ENCODE peak calls at places on chromosome 9, in six cellular contexts. One of them, this sample, is unnamed.

GRCh38 chr9:91395553-91396470 is 27.8 kb downstream of the NFIL3 start:
- DNase-seq in body of pancreas: no peak
- DNase-seq in BJ: peak
- DNase-seq in mammary epithelial cell: peak
- DNase-seq in tibial nerve: no peak
- DNase-seq in fibroblast of pulmonary artery: peak
- DNase-seq in this sample: peak

GRCh38 chr9:88953401-88954029 is 37.8 kb upstream of the S1PR3 start:
- DNase-seq in body of pancreas: no peak
- DNase-seq in tibial nerve: no peak
- DNase-seq in BJ: no peak
- DNase-seq in mammary epithelial cell: peak
- DNase-seq in fibroblast of pulmonary artery: peak
- DNase-seq in this sample: no peak

GRCh38 chr9:78954286-78954685 is 617.5 kb upstream of the TLE4 start:
- DNase-seq in body of pancreas: no peak
- DNase-seq in tibial nerve: no peak
- DNase-seq in BJ: no peak
- DNase-seq in mammary epithelial cell: no peak
- DNase-seq in fibroblast of pulmonary artery: no peak
- DNase-seq in this sample: no peak

GRCh38 chr9:127541865-127542264 is 70.2 kb upstream of the STXBP1 start:
- DNase-seq in mammary epithelial cell: no peak
- DNase-seq in fibroblast of pulmonary artery: peak
- DNase-seq in BJ: no peak
- DNase-seq in tibial nerve: peak
- DNase-seq in body of pancreas: peak
- DNase-seq in this sample: no peak

GRCh38 chr9:108801949-108802348 is 53.8 kb downstream of the ACTL7B start:
- DNase-seq in mammary epithelial cell: no peak
- DNase-seq in tibial nerve: no peak
- DNase-seq in body of pancreas: no peak
- DNase-seq in BJ: no peak
- DNase-seq in fibroblast of pulmonary artery: no peak
- DNase-seq in this sample: no peak

GRCh38 chr9:20382460-20383071 is 239.7 kb downstream of the MLLT3 start:
- DNase-seq in BJ: peak
- DNase-seq in tibial nerve: no peak
- DNase-seq in mammary epithelial cell: no peak
- DNase-seq in fibroblast of pulmonary artery: peak
- DNase-seq in body of pancreas: no peak
- DNase-seq in this sample: peak

GRCh38 chr9:447230-448025 is 232.8 kb downstream of the DOCK8 start:
- DNase-seq in fibroblast of pulmonary artery: no peak
- DNase-seq in body of pancreas: no peak
- DNase-seq in tibial nerve: no peak
- DNase-seq in mammary epithelial cell: peak
- DNase-seq in BJ: peak
- DNase-seq in this sample: peak

GRCh38 chr9:99680191-99680590 is 141.5 kb upstream of the NR4A3 start:
- DNase-seq in BJ: peak
- DNase-seq in mammary epithelial cell: peak
- DNase-seq in body of pancreas: no peak
- DNase-seq in tibial nerve: no peak
- DNase-seq in fibroblast of pulmonary artery: no peak
- DNase-seq in this sample: no peak

GRCh38 chr9:69198526-69199250 is 24.6 kb downstream of the TJP2 start:
- DNase-seq in BJ: no peak
- DNase-seq in mammary epithelial cell: no peak
- DNase-seq in fibroblast of pulmonary artery: no peak
- DNase-seq in body of pancreas: no peak
- DNase-seq in tibial nerve: no peak
- DNase-seq in this sample: no peak

GRCh38 chr9:88971131-88971960 is 19.9 kb upstream of the S1PR3 start:
- DNase-seq in BJ: no peak
- DNase-seq in tibial nerve: no peak
- DNase-seq in fibroblast of pulmonary artery: no peak
- DNase-seq in mammary epithelial cell: no peak
- DNase-seq in body of pancreas: no peak
- DNase-seq in this sample: no peak

GRCh38 chr9:93826209-93826608 is 128.9 kb downstream of the BARX1 start:
- DNase-seq in mammary epithelial cell: no peak
- DNase-seq in BJ: no peak
- DNase-seq in body of pancreas: peak
- DNase-seq in tibial nerve: no peak
- DNase-seq in fibroblast of pulmonary artery: no peak
- DNase-seq in this sample: peak

GRCh38 chr9:87878930-87879603 is 3.6 kb upstream of the SPATA31E1 start:
- DNase-seq in mammary epithelial cell: peak
- DNase-seq in body of pancreas: no peak
- DNase-seq in tibial nerve: no peak
- DNase-seq in BJ: no peak
- DNase-seq in fibroblast of pulmonary artery: peak
- DNase-seq in this sample: no peak

GRCh38 chr9:23537192-23538059 is 288.6 kb downstream of the ELAVL2 start:
- DNase-seq in tibial nerve: no peak
- DNase-seq in BJ: no peak
- DNase-seq in fibroblast of pulmonary artery: no peak
- DNase-seq in body of pancreas: no peak
- DNase-seq in mammary epithelial cell: no peak
- DNase-seq in this sample: no peak

GRCh38 chr9:121021294-121021693 is 28.8 kb downstream of the C5 start:
- DNase-seq in fibroblast of pulmonary artery: no peak
- DNase-seq in tibial nerve: peak
- DNase-seq in BJ: no peak
- DNase-seq in mammary epithelial cell: no peak
- DNase-seq in body of pancreas: no peak
- DNase-seq in this sample: no peak

GRCh38 chr9:123724211-123724831 is 205.6 kb downstream of the DENND1A start:
- DNase-seq in mammary epithelial cell: peak
- DNase-seq in tibial nerve: no peak
- DNase-seq in BJ: no peak
- DNase-seq in body of pancreas: no peak
- DNase-seq in fibroblast of pulmonary artery: peak
- DNase-seq in this sample: peak

GRCh38 chr9:112764344-112764743 is 13.8 kb downstream of the SNX30 start:
- DNase-seq in body of pancreas: peak
- DNase-seq in fibroblast of pulmonary artery: peak
- DNase-seq in BJ: no peak
- DNase-seq in mammary epithelial cell: peak
- DNase-seq in tibial nerve: no peak
- DNase-seq in this sample: no peak

GRCh38 chr9:100070071-100070470 is 28.7 kb downstream of the ERP44 start:
- DNase-seq in BJ: no peak
- DNase-seq in tibial nerve: no peak
- DNase-seq in fibroblast of pulmonary artery: no peak
- DNase-seq in body of pancreas: no peak
- DNase-seq in mammary epithelial cell: peak
- DNase-seq in this sample: no peak

GRCh38 chr9:92726971-92727715 is 37.5 kb downstream of the BICD2 start:
- DNase-seq in BJ: no peak
- DNase-seq in mammary epithelial cell: no peak
- DNase-seq in tibial nerve: no peak
- DNase-seq in body of pancreas: no peak
- DNase-seq in fibroblast of pulmonary artery: peak
- DNase-seq in this sample: no peak

GRCh38 chr9:77020438-77021264 is 1.2 kb downstream of the FOXB2 start:
- DNase-seq in body of pancreas: peak
- DNase-seq in fibroblast of pulmonary artery: no peak
- DNase-seq in tibial nerve: no peak
- DNase-seq in mammary epithelial cell: no peak
- DNase-seq in BJ: no peak
- DNase-seq in this sample: no peak

GRCh38 chr9:110125207-110125751 is 82.7 kb downstream of the C9orf152 start:
- DNase-seq in tibial nerve: peak
- DNase-seq in BJ: peak
- DNase-seq in mammary epithelial cell: peak
- DNase-seq in fibroblast of pulmonary artery: peak
- DNase-seq in body of pancreas: peak
- DNase-seq in this sample: no peak

GRCh38 chr9:93830606-93831005 is 124.5 kb downstream of the BARX1 start:
- DNase-seq in tibial nerve: no peak
- DNase-seq in body of pancreas: no peak
- DNase-seq in fibroblast of pulmonary artery: no peak
- DNase-seq in mammary epithelial cell: no peak
- DNase-seq in BJ: no peak
- DNase-seq in this sample: no peak

GRCh38 chr9:122065923-122066629 is 27.0 kb downstream of the TTLL11 start:
- DNase-seq in fibroblast of pulmonary artery: peak
- DNase-seq in BJ: no peak
- DNase-seq in tibial nerve: no peak
- DNase-seq in body of pancreas: no peak
- DNase-seq in mammary epithelial cell: no peak
- DNase-seq in this sample: no peak

GRCh38 chr9:2676466-2676865 is 40.8 kb upstream of the KCNV2 start:
- DNase-seq in mammary epithelial cell: no peak
- DNase-seq in tibial nerve: no peak
- DNase-seq in body of pancreas: peak
- DNase-seq in BJ: no peak
- DNase-seq in fibroblast of pulmonary artery: no peak
- DNase-seq in this sample: no peak

GRCh38 chr9:83623634-83623991 is 670 bp downstream of the IDNK start:
- DNase-seq in body of pancreas: no peak
- DNase-seq in mammary epithelial cell: no peak
- DNase-seq in tibial nerve: no peak
- DNase-seq in BJ: no peak
- DNase-seq in fibroblast of pulmonary artery: no peak
- DNase-seq in this sample: peak

GRCh38 chr9:113963017-113963620 is 87.0 kb downstream of the ZNF618 start:
- DNase-seq in fibroblast of pulmonary artery: peak
- DNase-seq in BJ: no peak
- DNase-seq in mammary epithelial cell: peak
- DNase-seq in tibial nerve: peak
- DNase-seq in body of pancreas: peak
- DNase-seq in this sample: peak

GRCh38 chr9:84229186-84229585 is 111.4 kb downstream of the SLC28A3 start:
- DNase-seq in body of pancreas: no peak
- DNase-seq in tibial nerve: no peak
- DNase-seq in mammary epithelial cell: no peak
- DNase-seq in fibroblast of pulmonary artery: no peak
- DNase-seq in BJ: no peak
- DNase-seq in this sample: no peak

GRCh38 chr9:706606-707451 is 134.7 kb upstream of the DMRT1 start:
- DNase-seq in fibroblast of pulmonary artery: peak
- DNase-seq in tibial nerve: peak
- DNase-seq in BJ: no peak
- DNase-seq in body of pancreas: peak
- DNase-seq in mammary epithelial cell: peak
- DNase-seq in this sample: no peak

DNA sequence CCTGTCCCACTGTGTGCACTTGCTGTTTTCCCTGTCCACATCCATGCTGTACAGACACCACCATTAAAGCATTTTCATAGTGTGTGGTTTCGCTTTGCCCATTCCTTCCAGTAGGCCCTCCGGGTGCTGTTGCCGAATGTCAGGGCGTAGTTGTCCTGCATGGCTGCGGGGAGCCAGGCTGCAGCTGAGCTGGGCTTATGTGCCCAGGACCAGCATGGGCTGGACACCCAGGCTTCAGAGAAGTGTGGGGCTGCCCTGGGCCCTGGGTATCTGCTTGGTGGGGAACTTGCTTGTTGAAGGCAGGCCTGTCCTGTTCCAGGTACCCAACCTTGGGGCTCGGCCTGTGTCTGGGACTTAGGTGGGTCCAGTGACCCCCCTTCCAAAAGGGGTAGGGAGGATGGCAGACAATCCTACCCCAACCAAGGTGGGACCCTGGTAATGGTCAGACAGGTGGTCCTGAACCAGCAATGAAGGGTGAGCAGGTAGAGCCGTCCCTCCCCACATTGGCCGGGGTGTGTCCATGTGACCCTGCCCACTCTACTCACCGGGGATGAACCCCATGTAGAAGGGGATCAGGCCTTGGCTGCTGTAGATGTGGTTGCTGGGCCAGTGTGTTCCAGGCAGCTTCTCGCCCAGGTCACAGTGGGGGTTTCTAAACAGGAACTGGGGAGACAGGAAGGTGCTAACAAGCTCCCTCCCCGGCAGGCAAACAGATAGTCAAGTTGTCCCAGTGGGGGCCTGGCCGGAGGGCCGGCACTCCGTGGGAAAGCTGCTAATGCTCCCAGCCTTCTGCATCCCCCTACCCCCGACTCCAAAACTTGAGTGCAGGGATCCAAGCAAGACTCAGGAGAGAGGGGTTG is 2.8 kb downstream of the TUBB4B start:
- DNase-seq in tibial nerve: no peak
- DNase-seq in BJ: no peak
- DNase-seq in mammary epithelial cell: no peak
- DNase-seq in fibroblast of pulmonary artery: no peak
- DNase-seq in body of pancreas: peak
- DNase-seq in this sample: no peak
- H3K4me3 ChIP-seq in tibial nerve: no peak
- H3K4me3 ChIP-seq in BJ: no peak
- H3K4me3 ChIP-seq in mammary epithelial cell: no peak
- H3K4me3 ChIP-seq in fibroblast of pulmonary artery: no peak
- H3K4me3 ChIP-seq in body of pancreas: no peak
- H3K4me3 ChIP-seq in this sample: no peak

GRCh38 chr9:106648799-106649198 is 214.2 kb upstream of the ZNF462 start:
- DNase-seq in body of pancreas: no peak
- DNase-seq in tibial nerve: no peak
- DNase-seq in fibroblast of pulmonary artery: peak
- DNase-seq in BJ: no peak
- DNase-seq in mammary epithelial cell: peak
- DNase-seq in this sample: no peak
- TF ChIP-seq CTCF in body of pancreas: peak
- TF ChIP-seq CTCF in tibial nerve: no peak
- TF ChIP-seq CTCF in fibroblast of pulmonary artery: peak
- TF ChIP-seq CTCF in BJ: peak
- TF ChIP-seq CTCF in mammary epithelial cell: peak
- TF ChIP-seq CTCF in this sample: no peak

GRCh38 chr9:95008151-95008771 is 281.8 kb downstream of the AOPEP start:
- DNase-seq in mammary epithelial cell: peak
- DNase-seq in body of pancreas: peak
- DNase-seq in fibroblast of pulmonary artery: no peak
- DNase-seq in BJ: no peak
- DNase-seq in tibial nerve: no peak
- DNase-seq in this sample: no peak
- H3K4me3 ChIP-seq in mammary epithelial cell: peak
- H3K4me3 ChIP-seq in body of pancreas: no peak
- H3K4me3 ChIP-seq in fibroblast of pulmonary artery: no peak
- H3K4me3 ChIP-seq in BJ: peak
- H3K4me3 ChIP-seq in tibial nerve: peak
- H3K4me3 ChIP-seq in this sample: no peak

GRCh38 chr9:8816361-8816760 is 1016.8 kb upstream of the DMAC1 start:
- DNase-seq in tibial nerve: no peak
- DNase-seq in body of pancreas: no peak
- DNase-seq in mammary epithelial cell: no peak
- DNase-seq in BJ: no peak
- DNase-seq in fibroblast of pulmonary artery: no peak
- DNase-seq in this sample: peak
- TF ChIP-seq CTCF in tibial nerve: no peak
- TF ChIP-seq CTCF in body of pancreas: no peak
- TF ChIP-seq CTCF in mammary epithelial cell: no peak
- TF ChIP-seq CTCF in BJ: no peak
- TF ChIP-seq CTCF in fibroblast of pulmonary artery: no peak
- TF ChIP-seq CTCF in this sample: no peak